ENCODE peak calls at places on chromosomes 12 and 14, in five cellular contexts. I is IMR-90, E is SK-N-SH, Z is HCT116, X is OCI-LY7. Y is an unnamed sample.

GRCh38 chr12:92485356-92486348 is 217.1 kb upstream of the PLEKHG7 start:
- DNase-seq in X (no peak), Z (no peak), E (no peak), I (no peak), Y (no peak)

GRCh38 chr12:92784795-92785562 is 82.2 kb downstream of the PLEKHG7 start:
- DNase-seq in X (peak; percentile 79), E (peak; percentile 38), I (peak; percentile 79), Z (peak; percentile 72), Y (peak; percentile 52)

GRCh38 chr12:66653801-66654200 is 25.1 kb downstream of the GRIP1 start:
- DNase-seq in Z (no peak), X (no peak), I (no peak), E (no peak), Y (no peak)

GRCh38 chr12:49031573-49032161 is 13.1 kb upstream of the PRKAG1 start:
- DNase-seq in E (no peak), X (no peak), Z (no peak), I (no peak), Y (no peak)

GRCh38 chr14:92728781-92729364 is 19.6 kb downstream of the LGMN start:
- DNase-seq in Z (no peak), E (no peak), X (no peak), I (peak; percentile 31), Y (peak; percentile 69)

GRCh38 chr14:75884198-75884611 is 97.6 kb downstream of the TGFB3 start:
- DNase-seq in Z (no peak), E (peak; percentile 21), I (peak; percentile 86), X (no peak), Y (no peak)

GRCh38 chr12:114186241-114187002 is 219.5 kb downstream of the TBX5 start:
- DNase-seq in Z (no peak), X (no peak), I (no peak), E (peak; percentile 9), Y (no peak)

GRCh38 chr12:92007787-92008186 is 137.9 kb downstream of the BTG1 start:
- DNase-seq in E (no peak), X (no peak), I (no peak), Z (no peak), Y (no peak)

GRCh38 chr12:27870939-27871338 is 90.9 kb upstream of the MANSC4 start:
- DNase-seq in Z (no peak), I (peak; percentile 90), E (no peak), X (no peak), Y (no peak)

GRCh38 chr14:99751539-99752485 is 41.4 kb upstream of the EML1 start:
- DNase-seq in I (peak; percentile 69), E (no peak), Z (no peak), X (no peak), Y (no peak)

GRCh38 chr14:36013483-36013882 is 163.0 kb downstream of the PTCSC3 start:
- DNase-seq in Z (no peak), E (no peak), I (no peak), X (no peak), Y (no peak)

GRCh38 chr12:67426067-67426466 is 156.9 kb downstream of the CAND1 start:
- DNase-seq in Z (no peak), E (no peak), I (peak; percentile 80), X (no peak), Y (no peak)

GRCh38 chr14:56555921-56556570 is 23.6 kb upstream of the TMEM260 start:
- DNase-seq in Z (peak; percentile 60), X (peak; percentile 31), E (peak; percentile 11), I (peak; percentile 43), Y (no peak)

GRCh38 chr12:21296751-21297406 is 37.8 kb downstream of the SLCO1A2 start:
- DNase-seq in I (peak; percentile 2), Z (no peak), E (peak; percentile 22), X (peak; percentile 25), Y (no peak)

DNA sequence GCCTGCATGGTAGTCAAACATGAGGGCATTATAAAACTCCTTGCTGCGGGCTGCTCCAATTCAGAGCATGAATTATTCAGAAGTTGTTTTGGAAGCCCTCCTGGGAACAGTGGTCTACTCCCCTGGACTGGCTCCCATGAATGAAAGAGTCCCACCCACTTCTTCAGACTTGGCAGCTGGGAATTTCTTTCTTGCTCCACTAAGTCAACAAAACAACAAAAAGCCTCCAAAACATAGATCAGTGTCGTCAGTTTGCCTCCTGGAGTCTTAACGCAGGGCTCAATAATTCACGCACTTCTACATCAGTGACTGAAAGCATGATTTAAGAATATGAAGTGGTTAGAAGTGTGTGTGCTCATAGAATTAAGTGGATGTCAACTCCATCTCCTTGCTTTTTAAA is 37.9 kb downstream of the AKAP6 start:
- DNase-seq in I (no peak), Z (no peak), X (no peak), E (no peak), Y (no peak)
- H2AFZ ChIP-seq in I (no peak overlapping the region), Z (no peak overlapping the region), X (no peak overlapping the region), E (no peak overlapping the region), Y (no peak overlapping the region)

GRCh38 chr14:101966742-101967141 is 2.4 kb downstream of the DYNC1H1 start:
- DNase-seq in Z (no peak), X (no peak), E (no peak), I (no peak), Y (no peak)
- H3K4me3 ChIP-seq in Z (no peak overlapping the region), X (peak overlapping the region; percentile 97), E (peak overlapping the region; percentile 97), I (no peak overlapping the region), Y (peak overlapping the region; percentile 95)

GRCh38 chr12:53478865-53479264 is 20.4 kb downstream of the MAP3K12 start:
- DNase-seq in I (no peak), X (no peak), E (no peak), Z (no peak), Y (no peak)
- H4K20me1 ChIP-seq in I (peaks cover 94% of the 10 kb centered on the region), X (peaks cover 23% of the 10 kb centered on the region), E (peaks cover 96% of the 10 kb centered on the region), Z (peaks cover 51% of the 10 kb centered on the region), Y (peaks cover 21% of the 10 kb centered on the region)

GRCh38 chr14:34362625-34363251 is 99.3 kb downstream of the SPTSSA start:
- DNase-seq in Z (no peak), E (no peak), I (no peak), X (no peak), Y (no peak)

GRCh38 chr14:34364201-34364600 is 97.8 kb downstream of the SPTSSA start:
- DNase-seq in E (no peak), X (no peak), I (no peak), Z (no peak), Y (peak; percentile 75)

GRCh38 chr14:34363733-34364134 is 98.3 kb downstream of the SPTSSA start:
- DNase-seq in I (no peak), Z (no peak), X (no peak), E (no peak), Y (peak; percentile 53)

GRCh38 chr14:34365309-34365915 is 96.6 kb downstream of the SPTSSA start:
- DNase-seq in I (peak; percentile 13), X (no peak), E (no peak), Z (no peak), Y (no peak)

GRCh38 chr14:34361504-34362011 is 100.5 kb downstream of the SPTSSA start:
- DNase-seq in X (no peak), I (peak; percentile 11), Z (no peak), E (no peak), Y (no peak)
- H2AFZ ChIP-seq in X (no peak overlapping the region), I (no peak overlapping the region), Z (no peak overlapping the region), E (no peak overlapping the region), Y (peak overlapping the region; percentile 36)

DNA sequence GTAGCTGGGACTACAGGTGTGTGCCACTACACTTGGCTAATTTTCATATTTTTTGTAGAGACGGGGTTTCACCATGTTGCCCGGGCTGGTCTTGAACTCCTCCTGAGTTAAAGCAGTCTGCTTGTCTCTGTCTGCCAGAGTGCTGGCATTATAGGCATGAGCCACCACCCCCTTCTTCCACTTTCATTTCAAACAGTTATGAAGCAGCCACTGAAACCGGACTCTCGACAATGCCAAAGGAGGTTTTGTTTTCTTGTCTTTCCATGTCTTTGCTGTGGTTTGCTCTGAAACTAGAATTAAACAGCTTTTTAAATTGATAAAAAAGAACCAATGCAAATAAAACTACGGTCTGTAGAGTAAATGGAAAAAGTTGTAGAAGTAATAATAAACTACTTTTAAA is 30.4 kb downstream of the RAP1B start:
- DNase-seq in Z (no peak), X (peak; percentile 51), E (no peak), I (no peak), Y (no peak)
- H3K4me3 ChIP-seq in Z (no peak overlapping the region), X (peak overlapping the region; percentile 26), E (no peak overlapping the region), I (no peak overlapping the region), Y (no peak overlapping the region)

GRCh38 chr12:104743181-104743580 is 214.9 kb downstream of the SLC41A2 start:
- DNase-seq in E (no peak), I (no peak), X (no peak), Z (no peak), Y (no peak)
- H4K20me1 ChIP-seq in E (no peaks in the 10 kb centered on the region), I (no peaks in the 10 kb centered on the region), X (no peaks in the 10 kb centered on the region), Z (no peaks in the 10 kb centered on the region), Y (no peaks in the 10 kb centered on the region)

DNA sequence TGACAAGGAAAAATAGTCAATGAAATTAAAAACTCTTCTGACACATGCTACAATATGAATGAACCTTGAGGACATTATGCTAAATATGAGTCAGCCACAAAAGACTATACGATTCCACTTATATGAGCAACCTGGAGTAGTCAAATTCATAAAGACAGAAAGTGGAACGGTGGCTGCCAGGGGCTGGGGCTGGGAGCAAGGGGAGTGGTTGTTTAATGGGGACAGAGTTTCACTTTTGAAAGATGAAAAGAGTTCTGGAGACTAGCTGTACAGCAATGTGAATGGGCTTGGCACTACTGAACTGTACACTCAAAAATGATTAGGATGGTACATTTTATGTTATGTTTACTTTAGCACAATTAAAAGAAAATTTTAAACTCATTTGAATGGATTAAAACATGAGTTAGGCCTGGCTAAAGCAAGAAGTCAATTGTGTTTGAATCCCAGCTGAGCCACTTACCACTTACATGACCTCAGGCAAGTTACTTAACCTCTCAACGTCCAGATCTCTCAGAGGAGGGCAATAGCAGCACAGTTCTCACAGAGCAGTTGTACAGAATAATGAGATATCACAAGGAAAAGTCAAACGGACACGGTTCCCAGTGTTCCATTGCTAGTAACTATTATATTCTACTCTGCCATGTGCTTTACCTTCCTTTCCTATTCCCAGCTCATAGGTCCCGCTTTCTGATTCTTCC is 102.5 kb downstream of the SPTSSA start:
- DNase-seq in X (no peak), E (no peak), Z (no peak), I (no peak), Y (no peak)
- H2AFZ ChIP-seq in X (no peak overlapping the region), E (no peak overlapping the region), Z (peak overlapping the region; percentile 47), I (no peak overlapping the region), Y (peak overlapping the region; percentile 38)

GRCh38 chr14:93976477-93977057 is at the start of gene ASB2:
- DNase-seq in I (peak; percentile 52), Z (no peak), E (no peak), X (peak; percentile 46), Y (no peak)
- H3K4me3 ChIP-seq in I (no peak within 1 kb of the TSS), Z (no peak within 1 kb of the TSS), E (no peak within 1 kb of the TSS), X (peak within 1 kb of the TSS; percentile 59), Y (no peak within 1 kb of the TSS)

Y was measured in keratinocyte.